ENCODE peak calls at places on chromosomes 3 and 15, in seven cellular contexts. One of them, this sample, is unnamed.

GRCh38 chr3:128553560-128553959 is 60.6 kb upstream of the GATA2 start:
- DNase-seq in PC-3: no peak
- DNase-seq in AG04450: no peak
- DNase-seq in foreskin fibroblast: no peak
- DNase-seq in AG10803: no peak
- DNase-seq in choroid plexus epithelial cell: no peak
- DNase-seq in MM.1S: no peak
- DNase-seq in this sample: no peak

GRCh38 chr15:62112616-62113593 is 46.1 kb downstream of the C2CD4A start:
- DNase-seq in AG10803: peak; percentile 67
- DNase-seq in AG04450: peak; percentile 32
- DNase-seq in foreskin fibroblast: peak; percentile 79
- DNase-seq in MM.1S: no peak
- DNase-seq in PC-3: peak; percentile 84
- DNase-seq in choroid plexus epithelial cell: peak; percentile 87
- DNase-seq in this sample: peak; percentile 79

GRCh38 chr15:91104111-91104510 is 4.1 kb downstream of the SV2B start:
- DNase-seq in AG04450: no peak
- DNase-seq in foreskin fibroblast: no peak
- DNase-seq in MM.1S: no peak
- DNase-seq in AG10803: no peak
- DNase-seq in choroid plexus epithelial cell: no peak
- DNase-seq in PC-3: no peak
- DNase-seq in this sample: no peak

GRCh38 chr3:113948015-113948917 is 453 bp downstream of the ZDHHC23 start:
- DNase-seq in AG10803: no peak
- DNase-seq in foreskin fibroblast: peak; percentile 6
- DNase-seq in choroid plexus epithelial cell: no peak
- DNase-seq in AG04450: no peak
- DNase-seq in MM.1S: peak; percentile 76
- DNase-seq in PC-3: peak; percentile 36
- DNase-seq in this sample: peak; percentile 37

GRCh38 chr3:69422751-69423150 is 36.9 kb upstream of the FRMD4B start:
- DNase-seq in AG10803: peak; percentile 37
- DNase-seq in choroid plexus epithelial cell: peak; percentile 24
- DNase-seq in foreskin fibroblast: peak; percentile 56
- DNase-seq in AG04450: no peak
- DNase-seq in MM.1S: no peak
- DNase-seq in PC-3: peak; percentile 30
- DNase-seq in this sample: peak; percentile 21

GRCh38 chr3:134359121-134360010 is 14.9 kb downstream of the AMOTL2 start:
- DNase-seq in AG04450: no peak
- DNase-seq in PC-3: no peak
- DNase-seq in AG10803: peak; percentile 43
- DNase-seq in choroid plexus epithelial cell: no peak
- DNase-seq in MM.1S: no peak
- DNase-seq in foreskin fibroblast: no peak
- DNase-seq in this sample: no peak

GRCh38 chr3:124322966-124323365 is 331.0 kb upstream of the ROPN1 start:
- DNase-seq in foreskin fibroblast: no peak
- DNase-seq in PC-3: no peak
- DNase-seq in AG10803: no peak
- DNase-seq in choroid plexus epithelial cell: peak; percentile 11
- DNase-seq in MM.1S: no peak
- DNase-seq in AG04450: no peak
- DNase-seq in this sample: no peak

GRCh38 chr3:38117163-38117716 is 19.7 kb downstream of the ACAA1 start:
- DNase-seq in choroid plexus epithelial cell: no peak
- DNase-seq in AG10803: no peak
- DNase-seq in PC-3: peak; percentile 36
- DNase-seq in AG04450: no peak
- DNase-seq in MM.1S: no peak
- DNase-seq in foreskin fibroblast: no peak
- DNase-seq in this sample: no peak

GRCh38 chr3:163552659-163552966 is 1525.7 kb downstream of the SI start:
- DNase-seq in AG04450: no peak
- DNase-seq in AG10803: no peak
- DNase-seq in choroid plexus epithelial cell: no peak
- DNase-seq in foreskin fibroblast: no peak
- DNase-seq in PC-3: no peak
- DNase-seq in MM.1S: no peak
- DNase-seq in this sample: no peak

GRCh38 chr3:139099968-139100817 is 55.5 kb upstream of the PRR23C start:
- DNase-seq in PC-3: no peak
- DNase-seq in MM.1S: no peak
- DNase-seq in AG10803: no peak
- DNase-seq in foreskin fibroblast: no peak
- DNase-seq in AG04450: no peak
- DNase-seq in choroid plexus epithelial cell: no peak
- DNase-seq in this sample: no peak

GRCh38 chr3:196168808-196169391 is 42.3 kb downstream of the ZDHHC19 start:
- DNase-seq in MM.1S: no peak
- DNase-seq in AG04450: no peak
- DNase-seq in foreskin fibroblast: no peak
- DNase-seq in choroid plexus epithelial cell: peak; percentile 28
- DNase-seq in PC-3: no peak
- DNase-seq in AG10803: no peak
- DNase-seq in this sample: peak; percentile 82

GRCh38 chr3:40386213-40386612 is 771 bp upstream of the ENTPD3 start:
- DNase-seq in choroid plexus epithelial cell: no peak
- DNase-seq in PC-3: no peak
- DNase-seq in AG04450: no peak
- DNase-seq in AG10803: no peak
- DNase-seq in foreskin fibroblast: no peak
- DNase-seq in MM.1S: no peak
- DNase-seq in this sample: no peak

GRCh38 chr15:73942751-73943270 is 16.5 kb downstream of the LOXL1 start:
- DNase-seq in AG10803: no peak
- DNase-seq in choroid plexus epithelial cell: no peak
- DNase-seq in MM.1S: no peak
- DNase-seq in AG04450: no peak
- DNase-seq in PC-3: no peak
- DNase-seq in foreskin fibroblast: no peak
- DNase-seq in this sample: no peak

GRCh38 chr3:101484805-101485620 is 28.0 kb downstream of the SENP7 start:
- DNase-seq in choroid plexus epithelial cell: peak; percentile 81
- DNase-seq in MM.1S: no peak
- DNase-seq in PC-3: peak; percentile 28
- DNase-seq in foreskin fibroblast: peak; percentile 13
- DNase-seq in AG04450: peak; percentile 1
- DNase-seq in AG10803: peak; percentile 28
- DNase-seq in this sample: peak; percentile 45

GRCh38 chr15:46277994-46278885 is 643.4 kb downstream of the SQOR start:
- DNase-seq in AG10803: no peak
- DNase-seq in PC-3: no peak
- DNase-seq in MM.1S: no peak
- DNase-seq in AG04450: no peak
- DNase-seq in foreskin fibroblast: no peak
- DNase-seq in choroid plexus epithelial cell: no peak
- DNase-seq in this sample: no peak

GRCh38 chr3:176978441-176978840 is 218.8 kb downstream of the TBL1XR1 start:
- DNase-seq in PC-3: peak; percentile 24
- DNase-seq in AG04450: no peak
- DNase-seq in choroid plexus epithelial cell: no peak
- DNase-seq in AG10803: peak; percentile 16
- DNase-seq in foreskin fibroblast: no peak
- DNase-seq in MM.1S: no peak
- DNase-seq in this sample: no peak

GRCh38 chr3:41120461-41120860 is 78.8 kb upstream of the CTNNB1 start:
- DNase-seq in AG04450: no peak
- DNase-seq in MM.1S: no peak
- DNase-seq in PC-3: no peak
- DNase-seq in AG10803: no peak
- DNase-seq in foreskin fibroblast: no peak
- DNase-seq in choroid plexus epithelial cell: no peak
- DNase-seq in this sample: no peak

GRCh38 chr15:70053006-70053702 is 44.6 kb downstream of the TLE3 start:
- DNase-seq in MM.1S: no peak
- DNase-seq in PC-3: no peak
- DNase-seq in AG10803: no peak
- DNase-seq in choroid plexus epithelial cell: no peak
- DNase-seq in foreskin fibroblast: no peak
- DNase-seq in AG04450: no peak
- DNase-seq in this sample: no peak

GRCh38 chr3:45060165-45060897 is 34.2 kb downstream of the CLEC3B start:
- DNase-seq in choroid plexus epithelial cell: no peak
- DNase-seq in foreskin fibroblast: no peak
- DNase-seq in AG10803: no peak
- DNase-seq in PC-3: no peak
- DNase-seq in MM.1S: no peak
- DNase-seq in AG04450: no peak
- DNase-seq in this sample: no peak

GRCh38 chr3:45482829-45483228 is 94.5 kb downstream of the LARS2 start:
- DNase-seq in foreskin fibroblast: no peak
- DNase-seq in PC-3: no peak
- DNase-seq in AG04450: no peak
- DNase-seq in MM.1S: no peak
- DNase-seq in choroid plexus epithelial cell: no peak
- DNase-seq in AG10803: no peak
- DNase-seq in this sample: no peak

DNA sequence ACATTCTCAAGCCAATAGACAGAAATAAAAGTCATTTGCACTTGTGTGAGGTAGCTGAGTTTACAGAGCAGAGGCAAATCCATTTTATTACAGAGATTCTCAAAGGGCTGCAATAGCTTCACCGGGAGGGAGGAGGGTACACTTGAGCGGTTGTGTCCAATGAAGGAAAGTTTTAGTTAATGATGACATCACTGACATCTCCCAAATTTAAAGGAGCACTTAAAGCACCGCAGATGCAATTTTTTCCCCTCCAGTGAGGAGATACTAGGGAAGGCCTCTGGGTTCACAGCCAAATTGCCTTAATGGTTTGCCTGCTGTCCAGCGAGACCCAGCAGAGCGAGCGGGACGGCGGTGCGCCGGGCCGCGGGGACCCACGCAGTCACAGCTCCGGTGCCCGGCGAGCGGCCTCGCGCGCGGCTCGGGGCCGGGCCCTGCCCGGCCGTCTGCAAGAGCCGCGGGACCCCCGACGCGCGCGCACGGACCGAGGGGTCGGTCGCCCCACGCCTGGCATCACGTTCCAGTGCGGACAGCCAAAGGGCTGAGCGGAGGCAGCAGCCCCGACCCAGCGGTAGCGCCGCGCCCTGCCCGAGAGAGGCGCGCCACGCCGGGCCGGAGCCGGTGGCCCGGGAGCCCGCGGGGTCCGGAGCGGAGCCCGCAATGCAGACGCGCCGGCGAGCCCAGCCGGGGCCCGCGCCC is 160.5 kb upstream of the CHRNA7 start:
- DNase-seq in AG10803: no peak
- DNase-seq in choroid plexus epithelial cell: no peak
- DNase-seq in MM.1S: no peak
- DNase-seq in AG04450: no peak
- DNase-seq in foreskin fibroblast: no peak
- DNase-seq in PC-3: no peak
- DNase-seq in this sample: no peak
- H3K4me3 ChIP-seq in AG10803: peak overlapping the region; percentile 60
- H3K4me3 ChIP-seq in choroid plexus epithelial cell: peak overlapping the region; percentile 64
- H3K4me3 ChIP-seq in MM.1S: no peak overlapping the region
- H3K4me3 ChIP-seq in AG04450: peak overlapping the region; percentile 64
- H3K4me3 ChIP-seq in foreskin fibroblast: peak overlapping the region; percentile 16
- H3K4me3 ChIP-seq in PC-3: no peak overlapping the region
- H3K4me3 ChIP-seq in this sample: no peak overlapping the region

GRCh38 chr3:116864627-116864927 is 155.0 kb downstream of the TUSC7 start:
- DNase-seq in foreskin fibroblast: no peak
- DNase-seq in PC-3: no peak
- DNase-seq in MM.1S: no peak
- DNase-seq in choroid plexus epithelial cell: no peak
- DNase-seq in AG10803: no peak
- DNase-seq in AG04450: no peak
- DNase-seq in this sample: no peak
- H3K4me3 ChIP-seq in foreskin fibroblast: peak overlapping the region; percentile 35
- H3K4me3 ChIP-seq in PC-3: peak overlapping the region; percentile 66
- H3K4me3 ChIP-seq in MM.1S: no peak overlapping the region
- H3K4me3 ChIP-seq in choroid plexus epithelial cell: no peak overlapping the region
- H3K4me3 ChIP-seq in AG10803: no peak overlapping the region
- H3K4me3 ChIP-seq in AG04450: peak overlapping the region; percentile 64
- H3K4me3 ChIP-seq in this sample: no peak overlapping the region

GRCh38 chr3:71148455-71149060 is 435.0 kb downstream of the FOXP1 start:
- DNase-seq in PC-3: peak; percentile 55
- DNase-seq in MM.1S: no peak
- DNase-seq in AG04450: no peak
- DNase-seq in choroid plexus epithelial cell: no peak
- DNase-seq in AG10803: no peak
- DNase-seq in foreskin fibroblast: no peak
- DNase-seq in this sample: no peak

GRCh38 chr3:71144525-71145253 is 438.8 kb downstream of the FOXP1 start:
- DNase-seq in MM.1S: no peak
- DNase-seq in choroid plexus epithelial cell: no peak
- DNase-seq in AG04450: no peak
- DNase-seq in AG10803: no peak
- DNase-seq in PC-3: no peak
- DNase-seq in foreskin fibroblast: no peak
- DNase-seq in this sample: peak; percentile 28

GRCh38 chr3:71143493-71143892 is 440.0 kb downstream of the FOXP1 start:
- DNase-seq in foreskin fibroblast: no peak
- DNase-seq in choroid plexus epithelial cell: no peak
- DNase-seq in AG04450: no peak
- DNase-seq in AG10803: no peak
- DNase-seq in MM.1S: no peak
- DNase-seq in PC-3: no peak
- DNase-seq in this sample: no peak

GRCh38 chr3:71145954-71146353 is 437.6 kb downstream of the FOXP1 start:
- DNase-seq in AG04450: no peak
- DNase-seq in choroid plexus epithelial cell: no peak
- DNase-seq in PC-3: peak; percentile 48
- DNase-seq in foreskin fibroblast: no peak
- DNase-seq in MM.1S: no peak
- DNase-seq in AG10803: no peak
- DNase-seq in this sample: no peak

GRCh38 chr3:71146673-71147072 is 436.9 kb downstream of the FOXP1 start:
- DNase-seq in PC-3: no peak
- DNase-seq in choroid plexus epithelial cell: no peak
- DNase-seq in AG10803: no peak
- DNase-seq in foreskin fibroblast: no peak
- DNase-seq in MM.1S: no peak
- DNase-seq in AG04450: no peak
- DNase-seq in this sample: no peak
- H3K4me3 ChIP-seq in PC-3: no peak overlapping the region
- H3K4me3 ChIP-seq in choroid plexus epithelial cell: no peak overlapping the region
- H3K4me3 ChIP-seq in AG10803: no peak overlapping the region
- H3K4me3 ChIP-seq in foreskin fibroblast: no peak overlapping the region
- H3K4me3 ChIP-seq in MM.1S: no peak overlapping the region
- H3K4me3 ChIP-seq in AG04450: no peak overlapping the region
- H3K4me3 ChIP-seq in this sample: no peak overlapping the region

DNA sequence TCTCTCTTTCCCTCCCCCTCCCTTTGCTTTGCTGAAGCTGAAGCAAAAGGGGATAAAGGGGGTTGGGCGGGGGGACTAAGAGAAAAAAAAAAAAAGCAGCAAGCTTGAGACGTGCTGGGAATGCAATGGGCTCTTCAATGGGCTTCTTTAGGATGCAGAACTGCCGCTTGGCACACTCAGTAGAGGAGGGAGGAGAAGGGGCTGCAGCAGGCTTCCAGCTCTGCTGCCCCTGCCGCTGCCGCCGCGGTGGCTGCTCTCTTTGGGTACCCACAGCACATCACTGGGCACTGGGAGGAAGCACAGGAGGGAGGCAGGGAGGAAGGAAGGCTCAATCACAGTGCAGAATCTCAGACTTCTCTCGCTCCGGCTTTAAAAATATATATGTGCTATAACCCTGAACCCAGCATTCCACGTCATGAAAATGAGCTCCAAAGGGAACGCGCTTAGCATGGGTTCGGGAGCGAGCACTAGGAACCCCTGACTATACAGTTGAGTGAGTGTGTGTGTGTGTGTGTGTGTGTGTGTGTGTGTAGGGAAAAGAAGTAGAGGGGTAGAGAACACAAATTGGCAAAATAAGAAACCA is 3.5 kb downstream of the SLITRK3 start:
- DNase-seq in foreskin fibroblast: no peak
- DNase-seq in AG04450: no peak
- DNase-seq in PC-3: no peak
- DNase-seq in choroid plexus epithelial cell: no peak
- DNase-seq in MM.1S: no peak
- DNase-seq in AG10803: no peak
- DNase-seq in this sample: no peak
- H3K4me3 ChIP-seq in foreskin fibroblast: no peak overlapping the region
- H3K4me3 ChIP-seq in AG04450: no peak overlapping the region
- H3K4me3 ChIP-seq in PC-3: no peak overlapping the region
- H3K4me3 ChIP-seq in choroid plexus epithelial cell: no peak overlapping the region
- H3K4me3 ChIP-seq in MM.1S: no peak overlapping the region
- H3K4me3 ChIP-seq in AG10803: no peak overlapping the region
- H3K4me3 ChIP-seq in this sample: no peak overlapping the region